ENCODE peak calls at places on chromosomes 6 and 20, in seven cellular contexts. D is HEK293T, L is cardiac muscle cell, U is Caki2, F is RPMI7951, W is smooth muscle cell of the brain vasculature, Z is Calu3. E is an unnamed sample.

GRCh38 chr6:28349344-28349891 is 329 bp upstream of the ZKSCAN3 start:
- DNase-seq in F (no peak), Z (no peak), W (no peak), D (no peak), U (no peak), L (no peak), E (no peak)

GRCh38 chr6:170405311-170405975 is 98.9 kb downstream of the FAM120B start:
- DNase-seq in L (no peak), F (peak), D (no peak), Z (no peak), U (no peak), W (no peak), E (no peak)

GRCh38 chr6:24125980-24126379 is at the start of gene NRSN1:
- DNase-seq in D (peak), U (peak), W (no peak), Z (peak), L (peak), F (no peak), E (peak)

GRCh38 chr20:34977365-34978091 is 21.9 kb downstream of the MYH7B start:
- DNase-seq in W (no peak), Z (no peak), U (no peak), F (no peak), D (no peak), L (peak), E (no peak)

GRCh38 chr6:33818293-33818692 is 14.5 kb upstream of the MLN start:
- DNase-seq in W (no peak), F (no peak), U (no peak), Z (no peak), L (no peak), D (no peak), E (no peak)

GRCh38 chr20:11838076-11838636 is 79.5 kb upstream of the BTBD3 start:
- DNase-seq in W (no peak), F (no peak), Z (no peak), D (no peak), L (no peak), U (no peak), E (no peak)

GRCh38 chr6:165899592-165899991 is 236.6 kb upstream of the PDE10A start:
- DNase-seq in F (no peak), U (no peak), W (no peak), Z (no peak), D (no peak), L (no peak), E (no peak)

GRCh38 chr6:127192911-127193503 is 73.7 kb upstream of the RNF146 start:
- DNase-seq in L (no peak), U (no peak), F (no peak), D (no peak), Z (no peak), W (no peak), E (no peak)

GRCh38 chr20:4449977-4450715 is 271.6 kb upstream of the PRND start:
- DNase-seq in D (peak), Z (no peak), U (no peak), W (peak), L (peak), F (peak), E (no peak)

GRCh38 chr6:159490298-159490937 is 202.6 kb downstream of the SOD2 start:
- DNase-seq in L (no peak), D (no peak), F (no peak), U (no peak), Z (peak), W (no peak), E (no peak)

GRCh38 chr6:958531-958930 is 265.6 kb upstream of the EXOC2 start:
- DNase-seq in U (no peak), L (no peak), F (peak), Z (no peak), D (no peak), W (peak), E (no peak)

E was measured in NT2/D1.